ENCODE peak calls at places on chromosomes 11 and 22, in four cellular contexts. One of them, this sample, is unnamed.

GRCh38 chr11:64206457-64207246 is at the start of gene FERMT3:
- DNase-seq in GM12865: peak
- DNase-seq in kidney: peak
- DNase-seq in AG09309: no peak
- DNase-seq in this sample: no peak

GRCh38 chr11:19868281-19868821 is 155.7 kb downstream of the NAV2 start:
- DNase-seq in GM12865: no peak
- DNase-seq in kidney: no peak
- DNase-seq in AG09309: peak
- DNase-seq in this sample: no peak

GRCh38 chr11:12581923-12582322 is 92.3 kb upstream of the TEAD1 start:
- DNase-seq in GM12865: peak
- DNase-seq in kidney: peak
- DNase-seq in AG09309: peak
- DNase-seq in this sample: no peak

GRCh38 chr22:29784451-29785361 is 17.5 kb downstream of the UQCR10 start:
- DNase-seq in GM12865: no peak
- DNase-seq in kidney: peak
- DNase-seq in AG09309: no peak
- DNase-seq in this sample: no peak

GRCh38 chr11:130400793-130401483 is 27.5 kb downstream of the ADAMTS8 start:
- DNase-seq in GM12865: no peak
- DNase-seq in kidney: no peak
- DNase-seq in AG09309: peak
- DNase-seq in this sample: no peak

GRCh38 chr22:22194931-22195264 is 49.7 kb upstream of the VPREB1 start:
- DNase-seq in GM12865: no peak
- DNase-seq in kidney: no peak
- DNase-seq in AG09309: no peak
- DNase-seq in this sample: no peak

GRCh38 chr11:84384637-84385227 is 1098.6 kb upstream of the CCDC90B start:
- DNase-seq in GM12865: peak
- DNase-seq in kidney: no peak
- DNase-seq in AG09309: peak
- DNase-seq in this sample: no peak

GRCh38 chr22:36079041-36079440 is 50.4 kb upstream of the RBFOX2 start:
- DNase-seq in GM12865: no peak
- DNase-seq in kidney: no peak
- DNase-seq in AG09309: no peak
- DNase-seq in this sample: no peak

GRCh38 chr22:47215851-47216250 is 453.4 kb downstream of the TBC1D22A start:
- DNase-seq in GM12865: no peak
- DNase-seq in kidney: no peak
- DNase-seq in AG09309: no peak
- DNase-seq in this sample: peak

GRCh38 chr11:66420671-66421476 is at the start of gene NPAS4:
- DNase-seq in GM12865: no peak
- DNase-seq in kidney: peak
- DNase-seq in AG09309: no peak
- DNase-seq in this sample: no peak

GRCh38 chr22:37806409-37807338 is 1.1 kb upstream of the GCAT start:
- DNase-seq in GM12865: no peak
- DNase-seq in kidney: no peak
- DNase-seq in AG09309: no peak
- DNase-seq in this sample: no peak
- TF ChIP-seq CTCF in GM12865: no peak
- TF ChIP-seq CTCF in kidney: no peak
- TF ChIP-seq CTCF in AG09309: peak
- TF ChIP-seq CTCF in this sample: no peak

GRCh38 chr11:61670626-61671025 is 9.6 kb upstream of the DAGLA start:
- DNase-seq in GM12865: no peak
- DNase-seq in kidney: no peak
- DNase-seq in AG09309: no peak
- DNase-seq in this sample: no peak

GRCh38 chr11:61675826-61676225 is 4.4 kb upstream of the DAGLA start:
- DNase-seq in GM12865: no peak
- DNase-seq in kidney: no peak
- DNase-seq in AG09309: no peak
- DNase-seq in this sample: no peak

GRCh38 chr11:61667684-61668320 is 12.4 kb upstream of the DAGLA start:
- DNase-seq in GM12865: no peak
- DNase-seq in kidney: no peak
- DNase-seq in AG09309: no peak
- DNase-seq in this sample: no peak

GRCh38 chr11:61669417-61669816 is 10.8 kb upstream of the DAGLA start:
- DNase-seq in GM12865: no peak
- DNase-seq in kidney: no peak
- DNase-seq in AG09309: no peak
- DNase-seq in this sample: no peak

DNA sequence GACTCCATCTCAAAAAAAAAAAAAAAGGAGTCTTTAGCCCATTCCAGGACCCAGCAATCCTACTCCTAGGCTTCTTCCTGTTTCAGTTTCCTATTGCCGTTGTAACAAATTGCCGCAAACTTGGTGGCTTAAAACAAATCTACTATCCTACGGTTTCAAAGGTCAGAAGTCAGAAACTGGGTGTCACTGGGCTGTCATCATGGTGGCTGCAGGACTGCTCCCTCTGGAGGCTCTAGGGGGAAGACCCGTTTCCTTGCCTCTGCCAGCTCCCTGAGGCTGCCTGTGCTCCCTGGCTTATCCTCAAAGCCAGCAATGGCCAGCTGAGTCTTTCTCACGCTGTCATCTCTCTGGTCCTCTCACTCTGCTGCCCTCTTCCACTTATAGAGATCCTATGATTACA is 8.7 kb upstream of the DAGLA start:
- DNase-seq in GM12865: no peak
- DNase-seq in kidney: no peak
- DNase-seq in AG09309: no peak
- DNase-seq in this sample: no peak
- TF ChIP-seq CTCF in GM12865: peak
- TF ChIP-seq CTCF in kidney: no peak
- TF ChIP-seq CTCF in AG09309: peak
- TF ChIP-seq CTCF in this sample: peak

GRCh38 chr11:44759743-44760476 is 33.1 kb downstream of the TSPAN18 start:
- DNase-seq in GM12865: no peak
- DNase-seq in kidney: no peak
- DNase-seq in AG09309: no peak
- DNase-seq in this sample: no peak

GRCh38 chr11:44758996-44759395 is 32.2 kb downstream of the TSPAN18 start:
- DNase-seq in GM12865: no peak
- DNase-seq in kidney: no peak
- DNase-seq in AG09309: no peak
- DNase-seq in this sample: no peak

GRCh38 chr11:44761546-44761961 is 34.8 kb downstream of the TSPAN18 start:
- DNase-seq in GM12865: no peak
- DNase-seq in kidney: no peak
- DNase-seq in AG09309: no peak
- DNase-seq in this sample: no peak

GRCh38 chr11:44760477-44760872 is 33.7 kb downstream of the TSPAN18 start:
- DNase-seq in GM12865: no peak
- DNase-seq in kidney: no peak
- DNase-seq in AG09309: no peak
- DNase-seq in this sample: no peak

GRCh38 chr11:44760917-44761545 is 34.3 kb downstream of the TSPAN18 start:
- DNase-seq in GM12865: no peak
- DNase-seq in kidney: no peak
- DNase-seq in AG09309: no peak
- DNase-seq in this sample: no peak
- TF ChIP-seq CTCF in GM12865: no peak
- TF ChIP-seq CTCF in kidney: no peak
- TF ChIP-seq CTCF in AG09309: no peak
- TF ChIP-seq CTCF in this sample: no peak

DNA sequence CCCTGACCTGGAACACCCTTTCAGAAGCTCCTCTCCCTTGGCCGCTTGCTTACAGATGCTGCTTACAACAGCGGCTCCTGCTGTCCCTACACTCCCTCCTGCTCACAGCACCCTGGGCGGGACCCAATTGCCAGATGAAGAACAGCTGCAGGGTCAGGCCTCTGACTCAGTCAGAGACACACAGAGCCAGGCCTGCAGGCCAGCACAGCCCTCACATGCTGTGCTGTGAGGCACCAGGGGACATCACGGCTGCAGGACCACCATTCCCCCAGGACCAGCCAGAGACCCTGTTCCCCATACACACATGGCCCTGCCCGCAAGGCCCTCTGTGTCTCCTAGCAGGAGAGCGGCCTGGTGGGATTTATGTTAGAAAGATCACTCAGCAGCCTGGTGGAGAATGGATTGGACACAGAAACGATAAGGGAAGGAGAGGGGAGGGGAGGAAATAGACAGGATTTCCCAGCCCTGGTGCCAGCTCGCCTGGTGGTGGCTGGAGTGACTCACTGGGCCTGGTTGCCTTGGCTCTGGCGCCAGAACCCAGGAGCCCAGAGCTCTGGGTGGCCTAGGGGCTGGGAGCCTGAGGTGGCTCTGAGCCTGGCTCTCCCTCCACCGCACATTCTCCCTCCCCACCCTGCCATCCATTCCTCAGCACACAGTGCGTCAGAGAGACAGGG is 6.7 kb downstream of the CAPN5 start:
- DNase-seq in GM12865: no peak
- DNase-seq in kidney: peak
- DNase-seq in AG09309: peak
- DNase-seq in this sample: peak
- TF ChIP-seq CTCF in GM12865: no peak
- TF ChIP-seq CTCF in kidney: no peak
- TF ChIP-seq CTCF in AG09309: peak
- TF ChIP-seq CTCF in this sample: peak

DNA sequence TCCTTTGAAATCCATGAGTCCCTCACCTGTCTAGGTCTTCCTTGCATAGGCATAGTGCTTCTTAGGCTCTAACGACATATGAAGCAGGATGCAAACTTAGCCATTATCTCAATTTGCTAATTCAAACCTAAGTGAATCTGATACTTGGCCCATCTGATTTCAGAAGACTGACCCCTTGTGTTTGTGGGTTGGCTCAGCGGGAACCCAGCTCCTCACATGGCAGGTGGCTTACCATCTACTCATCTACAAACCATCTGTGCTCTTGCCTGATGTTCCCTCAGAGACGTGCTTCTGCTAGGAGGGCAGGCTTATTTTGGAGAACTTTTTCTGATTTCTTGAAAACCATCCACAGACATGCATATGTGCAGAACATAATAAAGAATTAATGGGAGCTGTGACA is 15.2 kb downstream of the ELMOD1 start:
- DNase-seq in GM12865: peak
- DNase-seq in kidney: no peak
- DNase-seq in AG09309: no peak
- DNase-seq in this sample: no peak
- TF ChIP-seq CTCF in GM12865: no peak
- TF ChIP-seq CTCF in kidney: no peak
- TF ChIP-seq CTCF in AG09309: peak
- TF ChIP-seq CTCF in this sample: no peak